ENCODE peak calls at places on chromosome 6, in eight cellular contexts. O, R, I, W, G, Y, Z and M are unnamed samples.

GRCh38 chr6:165599596-165600487 is 63.2 kb downstream of the PDE10A start:
- DNase-seq in G (no peak), Y (no peak), W (no peak), O (no peak), R (no peak), Z (no peak), I (no peak), M (no peak)

GRCh38 chr6:33746036-33746600 is 587 bp downstream of the IP6K3 start:
- DNase-seq in Z (no peak), Y (peak), I (peak), O (no peak), R (no peak), G (no peak), W (peak), M (no peak)

GRCh38 chr6:71034578-71034977 is 77.7 kb upstream of the B3GAT2 start:
- DNase-seq in W (no peak), G (no peak), Z (no peak), O (no peak), Y (no peak), R (no peak), I (no peak), M (no peak)

GRCh38 chr6:51792273-51793030 is 295.0 kb downstream of the PKHD1 start:
- DNase-seq in G (no peak), W (no peak), I (no peak), Z (no peak), R (no peak), O (no peak), Y (no peak), M (no peak)

GRCh38 chr6:169503556-169503955 is 198.3 kb downstream of the WDR27 start:
- DNase-seq in W (no peak), R (no peak), Y (no peak), Z (no peak), G (no peak), I (no peak), O (no peak), M (no peak)

GRCh38 chr6:35298625-35299140 is 1.1 kb downstream of the DEF6 start:
- DNase-seq in G (peak), R (no peak), I (no peak), W (no peak), O (peak), Y (no peak), Z (no peak), M (no peak)

GRCh38 chr6:115601509-115601908 is 459.2 kb downstream of the FRK start:
- DNase-seq in I (no peak), Y (no peak), G (no peak), O (no peak), Z (no peak), W (no peak), R (no peak), M (no peak)

GRCh38 chr6:6565488-6565887 is 23.0 kb upstream of the LY86 start:
- DNase-seq in R (no peak), W (no peak), Z (no peak), G (no peak), O (no peak), I (no peak), Y (no peak), M (no peak)

GRCh38 chr6:151627689-151628444 is 134.1 kb downstream of the CCDC170 start:
- DNase-seq in O (no peak), W (no peak), I (no peak), G (no peak), Y (no peak), Z (no peak), R (no peak), M (no peak)

GRCh38 chr6:107152633-107153032 is 37.3 kb upstream of the BEND3 start:
- DNase-seq in Y (peak), G (no peak), I (no peak), Z (no peak), R (no peak), O (no peak), W (no peak), M (no peak)

GRCh38 chr6:170344631-170345576 is 38.3 kb downstream of the FAM120B start:
- DNase-seq in W (no peak), G (no peak), Y (no peak), R (peak), Z (no peak), I (peak), O (peak), M (no peak)

GRCh38 chr6:125101656-125102055 is 51.9 kb upstream of the TPD52L1 start:
- DNase-seq in R (no peak), Y (no peak), Z (no peak), O (no peak), G (no peak), I (no peak), W (no peak), M (no peak)

GRCh38 chr6:113352831-113353230 is 504.3 kb upstream of the MARCKS start:
- DNase-seq in Z (no peak), Y (peak), O (no peak), R (no peak), W (no peak), G (no peak), I (no peak), M (no peak)

GRCh38 chr6:34560366-34561226 is 4.5 kb upstream of the SPDEF start:
- DNase-seq in I (peak), Z (no peak), O (no peak), R (peak), Y (no peak), G (no peak), W (peak), M (no peak)

GRCh38 chr6:16503919-16504554 is 257.2 kb downstream of the ATXN1 start:
- DNase-seq in R (no peak), G (no peak), Y (peak), W (no peak), O (peak), I (no peak), Z (no peak), M (no peak)

GRCh38 chr6:97427648-97428047 is 144.6 kb upstream of the MMS22L start:
- DNase-seq in R (no peak), O (no peak), I (no peak), Z (no peak), G (no peak), Y (no peak), W (no peak), M (no peak)

GRCh38 chr6:148528292-148528691 is 185.7 kb downstream of the SASH1 start:
- DNase-seq in G (no peak), Y (no peak), I (peak), O (no peak), W (peak), R (no peak), Z (no peak), M (no peak)

GRCh38 chr6:101662111-101662897 is 268.8 kb downstream of the GRIK2 start:
- DNase-seq in W (no peak), Z (no peak), O (no peak), R (no peak), Y (no peak), I (no peak), G (no peak), M (peak)

GRCh38 chr6:139416146-139416545 is 41.7 kb upstream of the CITED2 start:
- DNase-seq in I (no peak), W (no peak), Z (no peak), G (no peak), O (no peak), Y (no peak), R (no peak), M (no peak)

GRCh38 chr6:139415365-139415764 is 40.9 kb upstream of the CITED2 start:
- DNase-seq in I (no peak), O (no peak), Y (no peak), G (no peak), Z (no peak), R (no peak), W (no peak), M (no peak)

GRCh38 chr6:139423037-139423698 is 48.7 kb upstream of the CITED2 start:
- DNase-seq in O (no peak), Y (no peak), R (no peak), W (no peak), I (no peak), Z (no peak), G (no peak), M (no peak)

GRCh38 chr6:139422105-139423036 is 47.9 kb upstream of the CITED2 start:
- DNase-seq in Y (no peak), Z (no peak), O (no peak), I (no peak), R (no peak), W (no peak), G (no peak), M (no peak)

DNA sequence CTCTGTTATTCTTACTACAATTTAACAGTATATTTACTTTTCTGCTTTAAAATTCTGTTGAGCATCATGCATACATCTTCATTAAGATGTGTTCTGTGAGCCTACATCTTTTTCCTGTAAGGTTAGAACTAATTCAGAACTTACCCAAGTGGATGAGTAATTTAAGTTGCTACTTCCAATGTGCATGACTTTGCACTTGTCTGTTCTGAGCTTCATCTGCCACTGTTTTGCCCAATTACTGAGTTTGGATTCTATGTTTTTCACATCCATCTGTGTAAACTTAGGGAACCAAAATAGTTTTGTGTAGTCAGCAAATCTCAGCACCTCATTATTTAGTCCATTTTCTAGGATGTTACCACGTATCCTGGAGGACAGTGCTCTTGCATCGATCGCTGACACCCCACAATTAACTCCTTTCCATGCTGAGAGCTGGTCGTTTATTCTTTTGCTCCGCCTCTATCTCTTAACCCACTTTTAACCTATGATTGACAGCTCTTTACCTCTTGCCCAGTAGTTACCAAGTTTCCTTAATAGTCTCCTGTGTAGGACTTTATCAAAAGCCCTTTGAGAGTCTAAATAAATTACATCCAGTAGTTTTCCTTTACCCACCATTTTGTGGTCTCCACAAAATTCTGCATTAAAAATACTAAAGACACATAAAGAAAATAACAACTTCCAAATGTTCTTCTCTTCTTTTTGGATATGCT is 44.1 kb upstream of the CITED2 start:
- DNase-seq in R (no peak), Z (no peak), Y (no peak), G (no peak), W (no peak), I (no peak), O (no peak), M (no peak)
- TF ChIP-seq CTCF in R (no peak), Z (no peak), Y (no peak), G (no peak), W (no peak), I (no peak), O (no peak), M (no peak)

DNA sequence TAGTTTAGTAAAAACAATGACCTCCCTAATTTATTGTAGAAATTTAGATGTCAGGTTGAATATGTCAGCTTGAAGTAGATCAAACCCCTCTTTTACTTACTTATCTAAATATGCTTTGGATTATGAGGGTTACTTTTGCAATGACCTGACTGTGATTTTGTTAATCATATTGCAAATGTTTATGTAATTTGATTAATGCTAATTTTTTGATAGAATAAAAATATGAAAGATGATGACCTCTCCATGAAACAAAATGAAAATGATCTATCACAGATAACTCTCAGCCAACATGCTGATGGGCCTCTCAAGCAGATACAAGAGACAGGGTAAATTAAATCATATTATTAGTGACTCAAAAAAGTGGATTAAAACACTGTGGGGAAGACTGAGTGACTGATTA is 131.0 kb downstream of the CEP57L1 start:
- DNase-seq in W (no peak), Z (no peak), G (no peak), Y (no peak), R (no peak), I (no peak), O (no peak), M (no peak)
- TF ChIP-seq CTCF in W (no peak), Z (no peak), G (no peak), Y (no peak), R (no peak), I (no peak), O (no peak), M (no peak)

DNA sequence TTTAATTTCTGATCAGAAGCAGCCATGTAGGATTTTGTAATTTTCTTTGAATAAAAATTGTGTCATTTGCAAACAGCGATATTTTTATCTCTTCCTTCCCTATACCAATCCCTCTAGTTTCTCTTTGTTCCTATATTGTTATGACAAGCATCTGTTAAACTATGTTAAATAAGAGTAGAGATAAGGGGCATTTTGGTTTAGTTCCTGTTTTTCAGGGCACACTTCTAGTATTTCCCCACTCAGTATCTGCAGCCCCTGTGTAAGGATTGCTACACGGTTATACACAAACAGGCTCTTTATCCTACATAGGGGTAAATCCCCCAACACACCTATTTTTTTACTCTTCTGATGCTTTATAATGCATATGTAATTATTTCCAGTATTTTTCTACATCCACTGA is 42.1 kb downstream of the TRERF1 start:
- DNase-seq in O (no peak), G (no peak), Y (no peak), I (no peak), R (no peak), Z (no peak), W (no peak), M (no peak)
- TF ChIP-seq CTCF in O (no peak), G (no peak), Y (no peak), I (no peak), R (no peak), Z (no peak), W (no peak), M (no peak)

GRCh38 chr6:704037-704436 is 11.1 kb upstream of the EXOC2 start:
- DNase-seq in Z (no peak), W (no peak), O (no peak), Y (no peak), G (no peak), R (no peak), I (peak), M (no peak)
- TF ChIP-seq CTCF in Z (no peak), W (no peak), O (no peak), Y (no peak), G (no peak), R (no peak), I (no peak), M (no peak)

GRCh38 chr6:11193434-11193833 is 39.0 kb downstream of the NEDD9 start:
- DNase-seq in I (no peak), W (no peak), Z (no peak), O (no peak), Y (no peak), R (no peak), G (no peak), M (no peak)

GRCh38 chr6:11196511-11197174 is 35.8 kb downstream of the NEDD9 start:
- DNase-seq in I (peak), Z (no peak), O (no peak), G (no peak), Y (no peak), W (no peak), R (no peak), M (no peak)

GRCh38 chr6:11192167-11192566 is 40.3 kb downstream of the NEDD9 start:
- DNase-seq in G (no peak), W (no peak), O (no peak), Y (no peak), R (no peak), Z (no peak), I (no peak), M (no peak)

GRCh38 chr6:11197175-11197535 is 35.3 kb downstream of the NEDD9 start:
- DNase-seq in R (no peak), Z (no peak), Y (no peak), G (no peak), W (no peak), O (no peak), I (peak), M (no peak)

GRCh38 chr6:11194399-11195274 is 37.8 kb downstream of the NEDD9 start:
- DNase-seq in O (no peak), R (no peak), Y (no peak), Z (no peak), W (no peak), I (peak), G (no peak), M (no peak)
- TF ChIP-seq CTCF in O (no peak), R (no peak), Y (no peak), Z (no peak), W (no peak), I (no peak), G (no peak), M (no peak)